ENCODE peak calls at places on chromosome 19, in seven cellular contexts. E is GM04504; I is lower leg skin; U is NCI-H1092; Z is endothelial cell; V is stimulated activated CD4-positive, alpha-beta T cell treated with anti-CD3 and anti-CD28 coated beads, Interleukin-2, amount 100 ng/mL, for 48 hours; W is CD4-positive, CD25-positive, alpha-beta regulatory T cell. B is an unnamed sample.

GRCh38 chr19:35123573-35123972 is 8.0 kb downstream of the FXYD3 start:
- DNase-seq in Z (no peak), W (no peak), I (peak; percentile 80), U (no peak), V (no peak), E (no peak), B (no peak)

GRCh38 chr19:13932911-13933393 is 5.3 kb downstream of the PODNL1 start:
- DNase-seq in V (no peak), I (no peak), W (no peak), Z (no peak), U (no peak), E (no peak), B (no peak)

GRCh38 chr19:50514346-50515167 is 844 bp upstream of the ASPDH start:
- DNase-seq in E (no peak), Z (no peak), I (no peak), V (no peak), U (peak; percentile 75), W (no peak), B (peak; percentile 5)

GRCh38 chr19:15249912-15250634 is 17.8 kb upstream of the EPHX3 start:
- DNase-seq in E (peak; percentile 89), I (no peak), U (no peak), Z (no peak), V (no peak), W (no peak), B (no peak)

GRCh38 chr19:1285737-1286360 is at the start of gene EFNA2:
- DNase-seq in E (no peak), I (no peak), W (no peak), V (no peak), Z (no peak), U (no peak), B (no peak)

GRCh38 chr19:821976-822773 is 420 bp upstream of the PLPPR3 start:
- DNase-seq in V (no peak), I (no peak), Z (no peak), E (no peak), W (no peak), U (peak; percentile 18), B (no peak)

GRCh38 chr19:29690842-29691241 is 24.2 kb downstream of the C19orf12 start:
- DNase-seq in I (no peak), U (no peak), Z (no peak), W (peak; percentile 34), V (no peak), E (no peak), B (no peak)

GRCh38 chr19:5805465-5806132 is 732 bp downstream of the NRTN start:
- DNase-seq in V (peak; percentile 56), E (no peak), Z (peak; percentile 92), U (peak; percentile 74), W (peak; percentile 39), I (no peak), B (peak; percentile 55)

GRCh38 chr19:46040952-46041500 is at the start of gene IGFL4:
- DNase-seq in Z (no peak), I (no peak), E (no peak), W (no peak), V (no peak), U (no peak), B (peak; percentile 48)

GRCh38 chr19:29215322-29215845 is 2.4 kb upstream of the UQCRFS1 start:
- DNase-seq in W (no peak), Z (no peak), E (no peak), U (no peak), V (no peak), I (no peak), B (no peak)

GRCh38 chr19:38944981-38945506 is 14.3 kb downstream of the MRPS12 start:
- DNase-seq in V (no peak), Z (no peak), I (no peak), W (no peak), U (peak; percentile 5), E (no peak), B (no peak)

GRCh38 chr19:40691421-40692211 is 1.2 kb upstream of the NUMBL start:
- DNase-seq in U (no peak), V (no peak), E (no peak), I (no peak), Z (no peak), W (no peak), B (no peak)

GRCh38 chr19:39603825-39604224 is 1.5 kb downstream of the LGALS13 start:
- DNase-seq in I (no peak), E (no peak), W (no peak), V (no peak), U (no peak), Z (no peak), B (no peak)

GRCh38 chr19:4220188-4220587 is 9.1 kb upstream of the EBI3 start:
- DNase-seq in U (no peak), Z (no peak), W (no peak), E (no peak), I (no peak), V (no peak), B (no peak)

GRCh38 chr19:46659151-46660007 is 1.6 kb downstream of the DACT3 start:
- DNase-seq in U (no peak), E (no peak), I (no peak), W (no peak), V (no peak), Z (peak; percentile 37), B (no peak)

GRCh38 chr19:7894612-7895309 is 6.5 kb downstream of the LRRC8E start:
- DNase-seq in U (no peak), I (no peak), V (no peak), E (no peak), Z (no peak), W (no peak), B (peak; percentile 62)

GRCh38 chr19:4550018-4550417 is 9.5 kb downstream of the SEMA6B start:
- DNase-seq in U (no peak), W (no peak), V (no peak), Z (no peak), I (no peak), E (no peak), B (no peak)

GRCh38 chr19:48169585-48169973 is 565 bp downstream of the LIG1 start:
- DNase-seq in U (peak; percentile 14), E (peak; percentile 24), Z (peak; percentile 83), I (peak; percentile 65), V (peak; percentile 90), W (peak; percentile 90), B (peak; percentile 55)

GRCh38 chr19:771332-771785 is 20.4 kb downstream of the MISP start:
- DNase-seq in I (no peak), E (no peak), Z (peak; percentile 69), W (no peak), V (peak; percentile 13), U (no peak), B (no peak)

GRCh38 chr19:11949201-11949600 is 15.6 kb upstream of the ZNF763 start:
- DNase-seq in V (no peak), Z (no peak), W (no peak), E (no peak), I (no peak), U (no peak), B (no peak)

GRCh38 chr19:17806945-17807344 is 12.0 kb downstream of the B3GNT3 start:
- DNase-seq in I (no peak), Z (no peak), E (no peak), V (no peak), W (no peak), U (no peak), B (no peak)